ENCODE peak calls at places on chromosomes 1 and 21, in ten cellular contexts. Q, I, M, P, C, E, X, R, N and G are unnamed samples.

GRCh38 chr1:11806307-11806936 is 431 bp downstream of the CLCN6 start:
- DNase-seq in I (peak), E (peak), X (no peak), Q (no peak), M (no peak), P (no peak), N (no peak), C (no peak), R (peak), G (no peak)

GRCh38 chr1:24896596-24897262 is 33.3 kb downstream of the RUNX3 start:
- DNase-seq in N (no peak), E (no peak), P (no peak), M (peak), I (peak), R (no peak), C (no peak), Q (no peak), X (no peak), G (no peak)

GRCh38 chr1:78716186-78716585 is 66.6 kb downstream of the IFI44 start:
- DNase-seq in N (no peak), X (no peak), M (no peak), Q (no peak), C (no peak), E (peak), R (peak), P (no peak), I (peak), G (no peak)

GRCh38 chr1:22611530-22611947 is 24.9 kb upstream of the C1QA start:
- DNase-seq in R (peak), E (peak), P (no peak), M (no peak), Q (peak), I (peak), X (peak), C (peak), N (no peak), G (peak)

GRCh38 chr1:91717839-91718238 is 168.1 kb downstream of the TGFBR3 start:
- DNase-seq in X (no peak), M (no peak), Q (no peak), P (no peak), E (no peak), R (no peak), I (no peak), N (no peak), C (no peak), G (no peak)

GRCh38 chr1:44611866-44612265 is 62.4 kb downstream of the TMEM53 start:
- DNase-seq in I (no peak), R (no peak), C (no peak), Q (no peak), M (no peak), P (no peak), E (no peak), N (no peak), X (no peak), G (no peak)

GRCh38 chr21:44872568-44873355 is 728 bp downstream of the PTTG1IP start:
- DNase-seq in R (peak), I (no peak), C (no peak), X (peak), E (peak), M (peak), N (no peak), Q (no peak), P (no peak), G (peak)

GRCh38 chr1:209456878-209457277 is 126.6 kb upstream of the CAMK1G start:
- DNase-seq in N (no peak), X (no peak), M (no peak), I (no peak), C (no peak), R (no peak), P (no peak), E (no peak), Q (no peak), G (peak)

GRCh38 chr21:44874240-44874496 is 678 bp upstream of the PTTG1IP start:
- DNase-seq in X (no peak), C (no peak), Q (no peak), E (no peak), N (no peak), R (no peak), I (no peak), P (no peak), M (no peak), G (no peak)

GRCh38 chr21:39141502-39141901 is 41.7 kb downstream of the PSMG1 start:
- DNase-seq in P (no peak), M (peak), R (peak), X (no peak), Q (no peak), C (no peak), I (peak), E (no peak), N (no peak), G (no peak)

GRCh38 chr1:231497629-231498152 is 30.8 kb upstream of the TSNAX start:
- DNase-seq in Q (no peak), M (no peak), C (no peak), N (no peak), P (no peak), X (no peak), I (no peak), E (no peak), R (no peak), G (no peak)

GRCh38 chr21:42424848-42425602 is 21.3 kb downstream of the UBASH3A start:
- DNase-seq in R (no peak), P (no peak), Q (peak), I (no peak), C (no peak), N (no peak), E (no peak), X (no peak), M (no peak), G (no peak)

GRCh38 chr1:54543729-54544496 is 4.1 kb upstream of the ACOT11 start:
- DNase-seq in M (peak), E (no peak), N (no peak), P (no peak), Q (no peak), X (no peak), R (peak), I (peak), C (no peak), G (peak)